ENCODE peak calls at places on chromosomes 12 and 14, in four cellular contexts. J is stimulated activated CD8-positive, alpha-beta memory T cell treated with anti-CD3 and anti-CD28 coated beads, Interleukin-15, amount 100 ng/mL, for 4 hours; Z is NCI-H146; I is stimulated activated CD4-positive, alpha-beta T cell treated with anti-CD3 and anti-CD28 coated beads, Interleukin-12 subunit alpha, Interleukin-12 subunit beta, amount 100 ng/mL, for 24 hours. O is an unnamed sample.

GRCh38 chr12:108532061-108532848 is 17.2 kb downstream of the FICD start:
- DNase-seq in J (no peak), Z (peak; percentile 30), I (no peak), O (no peak)

GRCh38 chr12:130611026-130611905 is 104.8 kb downstream of the RIMBP2 start:
- DNase-seq in J (no peak), Z (no peak), I (no peak), O (no peak)

GRCh38 chr12:65728913-65729793 is 95.1 kb upstream of the HMGA2 start:
- DNase-seq in J (no peak), I (no peak), Z (no peak), O (no peak)

GRCh38 chr12:39723831-39724230 is 104.2 kb upstream of the ABCD2 start:
- DNase-seq in Z (no peak), J (no peak), I (no peak), O (peak; percentile 75)

GRCh38 chr12:119594772-119595445 is 1.3 kb downstream of the TMEM233 start:
- DNase-seq in Z (peak; percentile 39), J (no peak), I (no peak), O (no peak)

GRCh38 chr14:24251880-24252288 is 9.5 kb upstream of the TINF2 start:
- DNase-seq in Z (no peak), J (no peak), I (no peak), O (no peak)

GRCh38 chr12:40158592-40159111 is 52.8 kb upstream of the SLC2A13 start:
- DNase-seq in I (no peak), J (no peak), Z (no peak), O (no peak)

GRCh38 chr12:31238764-31239387 is 87.1 kb downstream of the SINHCAF start:
- DNase-seq in J (peak; percentile 16), I (peak; percentile 52), Z (peak; percentile 79), O (peak; percentile 45)

GRCh38 chr14:29717906-29718305 is 209.7 kb downstream of the PRKD1 start:
- DNase-seq in J (no peak), Z (no peak), I (no peak), O (no peak)

O was measured in SW 1271.